ENCODE peak calls at places on chromosome 18, in five cellular contexts. E, F, X, W and Q are unnamed samples.

GRCh38 chr18:48079885-48080284 is 149.4 kb upstream of the SMAD2 start:
- DNase-seq in E (no peak), X (no peak), W (no peak), F (no peak), Q (no peak)

GRCh38 chr18:616380-616995 is 19.7 kb downstream of the CLUL1 start:
- DNase-seq in X (no peak), W (no peak), E (no peak), F (no peak), Q (peak)

GRCh38 chr18:9323750-9324445 is 10.7 kb upstream of the TWSG1 start:
- DNase-seq in X (no peak), F (no peak), E (no peak), W (no peak), Q (no peak)

GRCh38 chr18:45110577-45111506 is 430.2 kb downstream of the SETBP1 start:
- DNase-seq in E (no peak), W (no peak), X (no peak), F (peak), Q (no peak)

GRCh38 chr18:38923136-38923535 is 1357.5 kb upstream of the CELF4 start:
- DNase-seq in F (no peak), X (no peak), W (no peak), E (no peak), Q (peak)

GRCh38 chr18:54607213-54607934 is 16.3 kb downstream of the DYNAP start:
- DNase-seq in E (no peak), F (no peak), X (peak), W (no peak), Q (peak)

GRCh38 chr18:3669376-3669775 is 219.4 kb downstream of the TGIF1 start:
- DNase-seq in W (no peak), X (no peak), E (no peak), F (no peak), Q (no peak)

GRCh38 chr18:58556333-58557012 is 72.4 kb downstream of the ALPK2 start:
- DNase-seq in X (peak), W (no peak), F (peak), E (no peak), Q (no peak)

GRCh38 chr18:10006261-10006903 is 92.6 kb downstream of the VAPA start:
- DNase-seq in F (no peak), W (no peak), E (no peak), X (no peak), Q (peak)

GRCh38 chr18:58726671-58727070 is 55.4 kb downstream of the MALT1 start:
- DNase-seq in X (no peak), F (no peak), E (no peak), W (no peak), Q (no peak)

GRCh38 chr18:49561127-49561376 is 805 bp upstream of the LIPG start:
- DNase-seq in E (no peak), F (no peak), X (no peak), W (no peak), Q (no peak)

GRCh38 chr18:62844850-62845643 is 129.7 kb downstream of the PHLPP1 start:
- DNase-seq in W (no peak), F (no peak), X (no peak), E (no peak), Q (no peak)

GRCh38 chr18:54023471-54023870 is 201.0 kb downstream of the MBD2 start:
- DNase-seq in X (no peak), W (no peak), E (no peak), F (no peak), Q (no peak)

GRCh38 chr18:48059363-48060109 is 129.1 kb upstream of the SMAD2 start:
- DNase-seq in X (no peak), E (no peak), W (no peak), F (no peak), Q (no peak)

GRCh38 chr18:54530285-54530684 is 60.8 kb upstream of the DYNAP start:
- DNase-seq in W (no peak), E (no peak), X (no peak), F (no peak), Q (no peak)

GRCh38 chr18:26700201-26700600 is 151.8 kb upstream of the KCTD1 start:
- DNase-seq in F (no peak), E (no peak), W (no peak), X (no peak), Q (no peak)

GRCh38 chr18:8844721-8845148 is 139.4 kb downstream of the MTCL1 start:
- DNase-seq in W (no peak), E (no peak), F (no peak), X (no peak), Q (peak)

GRCh38 chr18:62131305-62131909 is 55.4 kb downstream of the PIGN start:
- DNase-seq in X (peak), F (peak), E (peak), W (no peak), Q (peak)

GRCh38 chr18:5772271-5772670 is 123.1 kb downstream of the TMEM200C start:
- DNase-seq in W (no peak), X (no peak), E (no peak), F (no peak), Q (no peak)

GRCh38 chr18:63111549-63112402 is 207.8 kb downstream of the BCL2 start:
- DNase-seq in X (no peak), E (no peak), F (peak), W (no peak), Q (no peak)

GRCh38 chr18:21272016-21272582 is 30.1 kb downstream of the GREB1L start:
- DNase-seq in E (no peak), F (no peak), W (no peak), X (no peak), Q (no peak)

GRCh38 chr18:74333091-74333490 is 17.5 kb downstream of the C18orf63 start:
- DNase-seq in X (no peak), F (no peak), E (no peak), W (no peak), Q (no peak)

GRCh38 chr18:33440384-33441043 is at the start of gene CCDC178:
- DNase-seq in E (no peak), X (peak), W (no peak), F (peak), Q (peak)